ENCODE peak calls at places on chromosomes 6 and 20, in four cellular contexts. One of them, this sample, is unnamed.

GRCh38 chr20:33423141-33423834 is 20.3 kb downstream of the SNTA1 start:
- DNase-seq in mesendoderm: no peak
- DNase-seq in HEK293T: no peak
- DNase-seq in caudate nucleus: no peak
- DNase-seq in this sample: peak

GRCh38 chr6:43705996-43706395 is 18.4 kb upstream of the MRPS18A start:
- DNase-seq in mesendoderm: no peak
- DNase-seq in HEK293T: no peak
- DNase-seq in caudate nucleus: no peak
- DNase-seq in this sample: peak

GRCh38 chr20:63289311-63290135 is 3.5 kb upstream of the COL20A1 start:
- DNase-seq in mesendoderm: no peak
- DNase-seq in HEK293T: no peak
- DNase-seq in caudate nucleus: no peak
- DNase-seq in this sample: no peak

GRCh38 chr6:156977527-156978291 is 200.5 kb downstream of the ARID1B start:
- DNase-seq in mesendoderm: no peak
- DNase-seq in HEK293T: no peak
- DNase-seq in caudate nucleus: no peak
- DNase-seq in this sample: peak

GRCh38 chr6:50850223-50850751 is 31.6 kb downstream of the TFAP2B start:
- DNase-seq in mesendoderm: peak
- DNase-seq in HEK293T: no peak
- DNase-seq in caudate nucleus: no peak
- DNase-seq in this sample: no peak

GRCh38 chr6:11714798-11715285 is 63.8 kb downstream of the ADTRP start:
- DNase-seq in mesendoderm: no peak
- DNase-seq in HEK293T: no peak
- DNase-seq in caudate nucleus: no peak
- DNase-seq in this sample: no peak

GRCh38 chr6:109359248-109359647 is 23.0 kb downstream of the CD164 start:
- DNase-seq in mesendoderm: no peak
- DNase-seq in HEK293T: no peak
- DNase-seq in caudate nucleus: no peak
- DNase-seq in this sample: no peak

GRCh38 chr6:169340395-169340794 is 86.7 kb upstream of the THBS2 start:
- DNase-seq in mesendoderm: no peak
- DNase-seq in HEK293T: no peak
- DNase-seq in caudate nucleus: no peak
- DNase-seq in this sample: no peak

GRCh38 chr6:138752017-138752416 is 21.6 kb upstream of the CCDC28A start:
- DNase-seq in mesendoderm: peak
- DNase-seq in HEK293T: no peak
- DNase-seq in caudate nucleus: no peak
- DNase-seq in this sample: no peak

GRCh38 chr6:775863-776262 is 82.9 kb upstream of the EXOC2 start:
- DNase-seq in mesendoderm: no peak
- DNase-seq in HEK293T: no peak
- DNase-seq in caudate nucleus: no peak
- DNase-seq in this sample: no peak

GRCh38 chr6:170291271-170292110 is 613 bp upstream of the DLL1 start:
- DNase-seq in mesendoderm: peak
- DNase-seq in HEK293T: no peak
- DNase-seq in caudate nucleus: peak
- DNase-seq in this sample: peak

GRCh38 chr20:32521780-32522524 is 63.2 kb downstream of the NOL4L start:
- DNase-seq in mesendoderm: peak
- DNase-seq in HEK293T: peak
- DNase-seq in caudate nucleus: peak
- DNase-seq in this sample: peak

GRCh38 chr6:79538481-79538971 is 1.3 kb upstream of the LCA5 start:
- DNase-seq in mesendoderm: peak
- DNase-seq in HEK293T: no peak
- DNase-seq in caudate nucleus: no peak
- DNase-seq in this sample: no peak

GRCh38 chr6:104540743-104541142 is 319.0 kb downstream of the HACE1 start:
- DNase-seq in mesendoderm: no peak
- DNase-seq in HEK293T: no peak
- DNase-seq in caudate nucleus: no peak
- DNase-seq in this sample: no peak

GRCh38 chr6:150696156-150696555 is 96.5 kb downstream of the PLEKHG1 start:
- DNase-seq in mesendoderm: no peak
- DNase-seq in HEK293T: no peak
- DNase-seq in caudate nucleus: no peak
- DNase-seq in this sample: no peak

GRCh38 chr6:148840256-148840655 is 93.4 kb downstream of the UST start:
- DNase-seq in mesendoderm: peak
- DNase-seq in HEK293T: no peak
- DNase-seq in caudate nucleus: no peak
- DNase-seq in this sample: no peak

GRCh38 chr6:130075879-130076278 is 57.5 kb downstream of the L3MBTL3 start:
- DNase-seq in mesendoderm: no peak
- DNase-seq in HEK293T: no peak
- DNase-seq in caudate nucleus: no peak
- DNase-seq in this sample: no peak

GRCh38 chr20:56111951-56112730 is 106.8 kb upstream of the CBLN4 start:
- DNase-seq in mesendoderm: no peak
- DNase-seq in HEK293T: no peak
- DNase-seq in caudate nucleus: peak
- DNase-seq in this sample: no peak

GRCh38 chr6:166542580-166542912 is 43.9 kb downstream of the RAMACL start:
- DNase-seq in mesendoderm: peak
- DNase-seq in HEK293T: no peak
- DNase-seq in caudate nucleus: no peak
- DNase-seq in this sample: no peak

GRCh38 chr6:111793711-111794111 is 79.5 kb downstream of the FYN start:
- DNase-seq in mesendoderm: no peak
- DNase-seq in HEK293T: no peak
- DNase-seq in caudate nucleus: no peak
- DNase-seq in this sample: no peak

GRCh38 chr6:44064089-44064947 is 62.9 kb downstream of the MRPL14 start:
- DNase-seq in mesendoderm: peak
- DNase-seq in HEK293T: no peak
- DNase-seq in caudate nucleus: no peak
- DNase-seq in this sample: peak

GRCh38 chr20:47857994-47858557 is 72.8 kb upstream of the SULF2 start:
- DNase-seq in mesendoderm: peak
- DNase-seq in HEK293T: peak
- DNase-seq in caudate nucleus: no peak
- DNase-seq in this sample: no peak

GRCh38 chr6:11161031-11161966 is 49.8 kb upstream of the ERVFRD-1 start:
- DNase-seq in mesendoderm: no peak
- DNase-seq in HEK293T: no peak
- DNase-seq in caudate nucleus: no peak
- DNase-seq in this sample: peak